ENCODE peak calls at places on chromosomes 11 and 22, in eight cellular contexts. One of them, this sample, is unnamed.

GRCh38 chr22:35170716-35171697 is 86.3 kb upstream of the HMGXB4 start:
- DNase-seq in GM04503: no peak
- DNase-seq in chondrocyte: peak
- DNase-seq in CD4-positive, alpha-beta T cell: no peak
- DNase-seq in GM20000: no peak
- DNase-seq in activated naive CD8-positive, alpha-beta T cell treated with anti-CD3 and anti-CD28 coated beads for 36 hours: no peak
- DNase-seq in caudate nucleus: no peak
- DNase-seq in NCI-H1694 treated with DMSO at 0.1 percent for 48 hours: no peak
- DNase-seq in this sample: no peak

GRCh38 chr11:34850339-34850738 is 65.8 kb downstream of the APIP start:
- DNase-seq in activated naive CD8-positive, alpha-beta T cell treated with anti-CD3 and anti-CD28 coated beads for 36 hours: no peak
- DNase-seq in GM04503: no peak
- DNase-seq in NCI-H1694 treated with DMSO at 0.1 percent for 48 hours: no peak
- DNase-seq in caudate nucleus: no peak
- DNase-seq in CD4-positive, alpha-beta T cell: no peak
- DNase-seq in GM20000: no peak
- DNase-seq in chondrocyte: no peak
- DNase-seq in this sample: no peak

GRCh38 chr11:12134239-12134590 is 23.8 kb downstream of the MICAL2 start:
- DNase-seq in GM20000: no peak
- DNase-seq in activated naive CD8-positive, alpha-beta T cell treated with anti-CD3 and anti-CD28 coated beads for 36 hours: no peak
- DNase-seq in CD4-positive, alpha-beta T cell: no peak
- DNase-seq in chondrocyte: no peak
- DNase-seq in GM04503: no peak
- DNase-seq in caudate nucleus: no peak
- DNase-seq in NCI-H1694 treated with DMSO at 0.1 percent for 48 hours: no peak
- DNase-seq in this sample: no peak

GRCh38 chr22:20117656-20118571 is 888 bp upstream of the TRMT2A start:
- DNase-seq in chondrocyte: peak
- DNase-seq in NCI-H1694 treated with DMSO at 0.1 percent for 48 hours: no peak
- DNase-seq in CD4-positive, alpha-beta T cell: peak
- DNase-seq in GM04503: no peak
- DNase-seq in caudate nucleus: no peak
- DNase-seq in GM20000: peak
- DNase-seq in activated naive CD8-positive, alpha-beta T cell treated with anti-CD3 and anti-CD28 coated beads for 36 hours: peak
- DNase-seq in this sample: no peak

GRCh38 chr11:131824766-131825165 is 454.4 kb downstream of the NTM start:
- DNase-seq in NCI-H1694 treated with DMSO at 0.1 percent for 48 hours: no peak
- DNase-seq in activated naive CD8-positive, alpha-beta T cell treated with anti-CD3 and anti-CD28 coated beads for 36 hours: no peak
- DNase-seq in CD4-positive, alpha-beta T cell: no peak
- DNase-seq in caudate nucleus: no peak
- DNase-seq in GM04503: no peak
- DNase-seq in chondrocyte: no peak
- DNase-seq in GM20000: no peak
- DNase-seq in this sample: no peak

GRCh38 chr11:134390706-134391105 is 21.3 kb downstream of the B3GAT1 start:
- DNase-seq in NCI-H1694 treated with DMSO at 0.1 percent for 48 hours: no peak
- DNase-seq in GM04503: no peak
- DNase-seq in CD4-positive, alpha-beta T cell: no peak
- DNase-seq in activated naive CD8-positive, alpha-beta T cell treated with anti-CD3 and anti-CD28 coated beads for 36 hours: no peak
- DNase-seq in chondrocyte: no peak
- DNase-seq in caudate nucleus: no peak
- DNase-seq in GM20000: no peak
- DNase-seq in this sample: no peak

GRCh38 chr22:29041408-29041807 is 20.2 kb downstream of the C22orf31 start:
- DNase-seq in NCI-H1694 treated with DMSO at 0.1 percent for 48 hours: no peak
- DNase-seq in GM20000: no peak
- DNase-seq in caudate nucleus: peak
- DNase-seq in GM04503: no peak
- DNase-seq in activated naive CD8-positive, alpha-beta T cell treated with anti-CD3 and anti-CD28 coated beads for 36 hours: no peak
- DNase-seq in chondrocyte: no peak
- DNase-seq in CD4-positive, alpha-beta T cell: no peak
- DNase-seq in this sample: no peak

GRCh38 chr11:103892603-103893002 is 143.8 kb upstream of the DDI1 start:
- DNase-seq in caudate nucleus: no peak
- DNase-seq in GM20000: no peak
- DNase-seq in CD4-positive, alpha-beta T cell: no peak
- DNase-seq in NCI-H1694 treated with DMSO at 0.1 percent for 48 hours: no peak
- DNase-seq in activated naive CD8-positive, alpha-beta T cell treated with anti-CD3 and anti-CD28 coated beads for 36 hours: no peak
- DNase-seq in chondrocyte: no peak
- DNase-seq in GM04503: no peak
- DNase-seq in this sample: no peak

GRCh38 chr11:110728883-110729282 is 16.6 kb upstream of the ARHGAP20 start:
- DNase-seq in CD4-positive, alpha-beta T cell: no peak
- DNase-seq in GM04503: no peak
- DNase-seq in GM20000: no peak
- DNase-seq in activated naive CD8-positive, alpha-beta T cell treated with anti-CD3 and anti-CD28 coated beads for 36 hours: no peak
- DNase-seq in chondrocyte: no peak
- DNase-seq in NCI-H1694 treated with DMSO at 0.1 percent for 48 hours: no peak
- DNase-seq in caudate nucleus: no peak
- DNase-seq in this sample: no peak

GRCh38 chr22:29172216-29172615 is 33.5 kb upstream of the EMID1 start:
- DNase-seq in GM20000: no peak
- DNase-seq in GM04503: no peak
- DNase-seq in NCI-H1694 treated with DMSO at 0.1 percent for 48 hours: no peak
- DNase-seq in caudate nucleus: no peak
- DNase-seq in CD4-positive, alpha-beta T cell: no peak
- DNase-seq in chondrocyte: peak
- DNase-seq in activated naive CD8-positive, alpha-beta T cell treated with anti-CD3 and anti-CD28 coated beads for 36 hours: no peak
- DNase-seq in this sample: no peak

GRCh38 chr11:8192896-8193209 is 24.0 kb upstream of the RIC3 start:
- DNase-seq in NCI-H1694 treated with DMSO at 0.1 percent for 48 hours: no peak
- DNase-seq in caudate nucleus: no peak
- DNase-seq in GM04503: no peak
- DNase-seq in GM20000: no peak
- DNase-seq in CD4-positive, alpha-beta T cell: no peak
- DNase-seq in chondrocyte: no peak
- DNase-seq in activated naive CD8-positive, alpha-beta T cell treated with anti-CD3 and anti-CD28 coated beads for 36 hours: no peak
- DNase-seq in this sample: no peak

GRCh38 chr11:2942872-2943710 is 13.9 kb upstream of the PHLDA2 start:
- DNase-seq in caudate nucleus: no peak
- DNase-seq in activated naive CD8-positive, alpha-beta T cell treated with anti-CD3 and anti-CD28 coated beads for 36 hours: no peak
- DNase-seq in GM04503: no peak
- DNase-seq in NCI-H1694 treated with DMSO at 0.1 percent for 48 hours: no peak
- DNase-seq in chondrocyte: peak
- DNase-seq in GM20000: no peak
- DNase-seq in CD4-positive, alpha-beta T cell: no peak
- DNase-seq in this sample: no peak

GRCh38 chr11:27646051-27646818 is 54.0 kb downstream of the BDNF start:
- DNase-seq in activated naive CD8-positive, alpha-beta T cell treated with anti-CD3 and anti-CD28 coated beads for 36 hours: no peak
- DNase-seq in GM20000: no peak
- DNase-seq in NCI-H1694 treated with DMSO at 0.1 percent for 48 hours: no peak
- DNase-seq in chondrocyte: no peak
- DNase-seq in GM04503: no peak
- DNase-seq in caudate nucleus: no peak
- DNase-seq in CD4-positive, alpha-beta T cell: no peak
- DNase-seq in this sample: no peak

GRCh38 chr11:119995730-119996491 is 142.0 kb downstream of the TRIM29 start:
- DNase-seq in caudate nucleus: no peak
- DNase-seq in CD4-positive, alpha-beta T cell: no peak
- DNase-seq in chondrocyte: no peak
- DNase-seq in GM20000: no peak
- DNase-seq in activated naive CD8-positive, alpha-beta T cell treated with anti-CD3 and anti-CD28 coated beads for 36 hours: no peak
- DNase-seq in NCI-H1694 treated with DMSO at 0.1 percent for 48 hours: no peak
- DNase-seq in GM04503: no peak
- DNase-seq in this sample: no peak

GRCh38 chr22:36822581-36822980 is 5.7 kb upstream of the PVALB start:
- DNase-seq in CD4-positive, alpha-beta T cell: no peak
- DNase-seq in GM04503: no peak
- DNase-seq in NCI-H1694 treated with DMSO at 0.1 percent for 48 hours: no peak
- DNase-seq in caudate nucleus: no peak
- DNase-seq in activated naive CD8-positive, alpha-beta T cell treated with anti-CD3 and anti-CD28 coated beads for 36 hours: no peak
- DNase-seq in GM20000: no peak
- DNase-seq in chondrocyte: no peak
- DNase-seq in this sample: no peak

GRCh38 chr11:70470127-70470526 is 71.8 kb downstream of the CTTN start:
- DNase-seq in GM04503: no peak
- DNase-seq in activated naive CD8-positive, alpha-beta T cell treated with anti-CD3 and anti-CD28 coated beads for 36 hours: no peak
- DNase-seq in NCI-H1694 treated with DMSO at 0.1 percent for 48 hours: no peak
- DNase-seq in chondrocyte: no peak
- DNase-seq in GM20000: no peak
- DNase-seq in CD4-positive, alpha-beta T cell: no peak
- DNase-seq in caudate nucleus: no peak
- DNase-seq in this sample: peak

GRCh38 chr22:25509391-25509791 is 55.1 kb upstream of the GRK3 start:
- DNase-seq in CD4-positive, alpha-beta T cell: no peak
- DNase-seq in activated naive CD8-positive, alpha-beta T cell treated with anti-CD3 and anti-CD28 coated beads for 36 hours: no peak
- DNase-seq in NCI-H1694 treated with DMSO at 0.1 percent for 48 hours: no peak
- DNase-seq in chondrocyte: no peak
- DNase-seq in caudate nucleus: no peak
- DNase-seq in GM20000: no peak
- DNase-seq in GM04503: no peak
- DNase-seq in this sample: no peak

GRCh38 chr11:10654211-10655150 is 39.1 kb downstream of the IRAG1 start:
- DNase-seq in CD4-positive, alpha-beta T cell: no peak
- DNase-seq in NCI-H1694 treated with DMSO at 0.1 percent for 48 hours: peak
- DNase-seq in GM20000: peak
- DNase-seq in GM04503: no peak
- DNase-seq in activated naive CD8-positive, alpha-beta T cell treated with anti-CD3 and anti-CD28 coated beads for 36 hours: no peak
- DNase-seq in chondrocyte: no peak
- DNase-seq in caudate nucleus: no peak
- DNase-seq in this sample: peak

GRCh38 chr11:65788801-65789200 is 1.9 kb downstream of the OVOL1 start:
- DNase-seq in chondrocyte: no peak
- DNase-seq in CD4-positive, alpha-beta T cell: no peak
- DNase-seq in caudate nucleus: no peak
- DNase-seq in NCI-H1694 treated with DMSO at 0.1 percent for 48 hours: no peak
- DNase-seq in GM20000: no peak
- DNase-seq in activated naive CD8-positive, alpha-beta T cell treated with anti-CD3 and anti-CD28 coated beads for 36 hours: no peak
- DNase-seq in GM04503: no peak
- DNase-seq in this sample: no peak

GRCh38 chr22:36948273-36949055 is 35.0 kb downstream of the CSF2RB start:
- DNase-seq in NCI-H1694 treated with DMSO at 0.1 percent for 48 hours: no peak
- DNase-seq in caudate nucleus: no peak
- DNase-seq in chondrocyte: no peak
- DNase-seq in CD4-positive, alpha-beta T cell: no peak
- DNase-seq in GM20000: no peak
- DNase-seq in activated naive CD8-positive, alpha-beta T cell treated with anti-CD3 and anti-CD28 coated beads for 36 hours: no peak
- DNase-seq in GM04503: no peak
- DNase-seq in this sample: no peak

GRCh38 chr11:14892577-14892976 is 546 bp upstream of the CYP2R1 start:
- DNase-seq in GM04503: no peak
- DNase-seq in chondrocyte: no peak
- DNase-seq in activated naive CD8-positive, alpha-beta T cell treated with anti-CD3 and anti-CD28 coated beads for 36 hours: no peak
- DNase-seq in GM20000: no peak
- DNase-seq in CD4-positive, alpha-beta T cell: no peak
- DNase-seq in NCI-H1694 treated with DMSO at 0.1 percent for 48 hours: no peak
- DNase-seq in caudate nucleus: no peak
- DNase-seq in this sample: no peak

GRCh38 chr11:55172734-55173415 is 89.1 kb upstream of the TRIM48 start:
- DNase-seq in caudate nucleus: no peak
- DNase-seq in CD4-positive, alpha-beta T cell: no peak
- DNase-seq in GM04503: no peak
- DNase-seq in activated naive CD8-positive, alpha-beta T cell treated with anti-CD3 and anti-CD28 coated beads for 36 hours: no peak
- DNase-seq in chondrocyte: peak
- DNase-seq in GM20000: no peak
- DNase-seq in NCI-H1694 treated with DMSO at 0.1 percent for 48 hours: no peak
- DNase-seq in this sample: no peak

GRCh38 chr11:126304457-126305072 is 705 bp downstream of the DCPS start:
- DNase-seq in caudate nucleus: no peak
- DNase-seq in NCI-H1694 treated with DMSO at 0.1 percent for 48 hours: no peak
- DNase-seq in chondrocyte: no peak
- DNase-seq in activated naive CD8-positive, alpha-beta T cell treated with anti-CD3 and anti-CD28 coated beads for 36 hours: no peak
- DNase-seq in GM04503: no peak
- DNase-seq in GM20000: peak
- DNase-seq in CD4-positive, alpha-beta T cell: no peak
- DNase-seq in this sample: no peak

GRCh38 chr11:64727131-64727530 is 4.1 kb upstream of the NRXN2 start:
- DNase-seq in CD4-positive, alpha-beta T cell: no peak
- DNase-seq in chondrocyte: no peak
- DNase-seq in activated naive CD8-positive, alpha-beta T cell treated with anti-CD3 and anti-CD28 coated beads for 36 hours: no peak
- DNase-seq in caudate nucleus: no peak
- DNase-seq in NCI-H1694 treated with DMSO at 0.1 percent for 48 hours: no peak
- DNase-seq in GM20000: no peak
- DNase-seq in GM04503: no peak
- DNase-seq in this sample: no peak

GRCh38 chr11:86245369-86246292 is 1.1 kb downstream of the EED start:
- DNase-seq in chondrocyte: no peak
- DNase-seq in caudate nucleus: no peak
- DNase-seq in GM20000: peak
- DNase-seq in GM04503: no peak
- DNase-seq in CD4-positive, alpha-beta T cell: no peak
- DNase-seq in activated naive CD8-positive, alpha-beta T cell treated with anti-CD3 and anti-CD28 coated beads for 36 hours: no peak
- DNase-seq in NCI-H1694 treated with DMSO at 0.1 percent for 48 hours: no peak
- DNase-seq in this sample: no peak

GRCh38 chr11:444397-445144 is 2.8 kb upstream of the ANO9 start:
- DNase-seq in GM04503: no peak
- DNase-seq in GM20000: no peak
- DNase-seq in NCI-H1694 treated with DMSO at 0.1 percent for 48 hours: no peak
- DNase-seq in activated naive CD8-positive, alpha-beta T cell treated with anti-CD3 and anti-CD28 coated beads for 36 hours: no peak
- DNase-seq in chondrocyte: peak
- DNase-seq in CD4-positive, alpha-beta T cell: no peak
- DNase-seq in caudate nucleus: no peak
- DNase-seq in this sample: no peak

GRCh38 chr22:46791201-46791731 is 28.8 kb downstream of the TBC1D22A start:
- DNase-seq in activated naive CD8-positive, alpha-beta T cell treated with anti-CD3 and anti-CD28 coated beads for 36 hours: peak
- DNase-seq in GM04503: no peak
- DNase-seq in CD4-positive, alpha-beta T cell: peak
- DNase-seq in GM20000: peak
- DNase-seq in caudate nucleus: peak
- DNase-seq in NCI-H1694 treated with DMSO at 0.1 percent for 48 hours: no peak
- DNase-seq in chondrocyte: no peak
- DNase-seq in this sample: no peak

GRCh38 chr22:33271390-33272161 is 213.4 kb upstream of the SYN3 start:
- DNase-seq in caudate nucleus: peak
- DNase-seq in CD4-positive, alpha-beta T cell: no peak
- DNase-seq in chondrocyte: no peak
- DNase-seq in activated naive CD8-positive, alpha-beta T cell treated with anti-CD3 and anti-CD28 coated beads for 36 hours: no peak
- DNase-seq in NCI-H1694 treated with DMSO at 0.1 percent for 48 hours: peak
- DNase-seq in GM04503: no peak
- DNase-seq in GM20000: peak
- DNase-seq in this sample: peak

GRCh38 chr11:8867035-8867434 is 44.0 kb upstream of the AKIP1 start:
- DNase-seq in NCI-H1694 treated with DMSO at 0.1 percent for 48 hours: no peak
- DNase-seq in GM20000: no peak
- DNase-seq in CD4-positive, alpha-beta T cell: no peak
- DNase-seq in activated naive CD8-positive, alpha-beta T cell treated with anti-CD3 and anti-CD28 coated beads for 36 hours: no peak
- DNase-seq in GM04503: no peak
- DNase-seq in chondrocyte: no peak
- DNase-seq in caudate nucleus: no peak
- DNase-seq in this sample: no peak

GRCh38 chr22:17570851-17571631 is 7.7 kb downstream of the SLC25A18 start:
- DNase-seq in activated naive CD8-positive, alpha-beta T cell treated with anti-CD3 and anti-CD28 coated beads for 36 hours: no peak
- DNase-seq in chondrocyte: no peak
- DNase-seq in NCI-H1694 treated with DMSO at 0.1 percent for 48 hours: no peak
- DNase-seq in caudate nucleus: peak
- DNase-seq in CD4-positive, alpha-beta T cell: no peak
- DNase-seq in GM04503: peak
- DNase-seq in GM20000: no peak
- DNase-seq in this sample: no peak

GRCh38 chr11:120147950-120148270 is 10.0 kb upstream of the TRIM29 start:
- DNase-seq in chondrocyte: no peak
- DNase-seq in NCI-H1694 treated with DMSO at 0.1 percent for 48 hours: no peak
- DNase-seq in activated naive CD8-positive, alpha-beta T cell treated with anti-CD3 and anti-CD28 coated beads for 36 hours: no peak
- DNase-seq in GM04503: no peak
- DNase-seq in GM20000: no peak
- DNase-seq in caudate nucleus: no peak
- DNase-seq in CD4-positive, alpha-beta T cell: no peak
- DNase-seq in this sample: no peak

GRCh38 chr22:22770280-22770871 is 117.2 kb upstream of the IGLL5 start:
- DNase-seq in caudate nucleus: no peak
- DNase-seq in NCI-H1694 treated with DMSO at 0.1 percent for 48 hours: no peak
- DNase-seq in CD4-positive, alpha-beta T cell: peak
- DNase-seq in chondrocyte: no peak
- DNase-seq in GM04503: no peak
- DNase-seq in activated naive CD8-positive, alpha-beta T cell treated with anti-CD3 and anti-CD28 coated beads for 36 hours: peak
- DNase-seq in GM20000: peak
- DNase-seq in this sample: no peak

GRCh38 chr11:70048279-70049024 is 29.7 kb upstream of the ANO1 start:
- DNase-seq in CD4-positive, alpha-beta T cell: no peak
- DNase-seq in NCI-H1694 treated with DMSO at 0.1 percent for 48 hours: no peak
- DNase-seq in caudate nucleus: no peak
- DNase-seq in GM04503: no peak
- DNase-seq in activated naive CD8-positive, alpha-beta T cell treated with anti-CD3 and anti-CD28 coated beads for 36 hours: no peak
- DNase-seq in GM20000: no peak
- DNase-seq in chondrocyte: no peak
- DNase-seq in this sample: no peak

GRCh38 chr22:21003782-21004181 is 1.9 kb upstream of the THAP7 start:
- DNase-seq in GM04503: no peak
- DNase-seq in caudate nucleus: no peak
- DNase-seq in GM20000: no peak
- DNase-seq in CD4-positive, alpha-beta T cell: no peak
- DNase-seq in NCI-H1694 treated with DMSO at 0.1 percent for 48 hours: no peak
- DNase-seq in activated naive CD8-positive, alpha-beta T cell treated with anti-CD3 and anti-CD28 coated beads for 36 hours: no peak
- DNase-seq in chondrocyte: no peak
- DNase-seq in this sample: no peak